ENCODE peak calls at places on chromosomes 7 and 10, in eight cellular contexts. T is right lobe of liver, V is natural killer cell, B is uterus, L is astrocyte of the spinal cord, A is GM10248, O is stomach, P is HFFc6. N is an unnamed sample.

GRCh38 chr10:80357000-80357803 is 621 bp downstream of the DYDC2 start:
- DNase-seq in V (no peak), P (no peak), B (no peak), L (no peak), A (no peak), T (peak; percentile 62), O (no peak), N (no peak)

GRCh38 chr10:3265081-3265480 is 92.5 kb upstream of the PITRM1 start:
- DNase-seq in A (no peak), P (no peak), V (no peak), T (no peak), L (peak; percentile 12), O (no peak), B (no peak), N (no peak)

GRCh38 chr10:70426835-70427234 is 14.6 kb downstream of the NODAL start:
- DNase-seq in L (no peak), A (no peak), O (no peak), V (no peak), B (no peak), P (no peak), T (no peak), N (no peak)

GRCh38 chr10:3805227-3805790 is 20.3 kb upstream of the KLF6 start:
- DNase-seq in V (no peak), A (peak; percentile 57), L (peak; percentile 87), O (no peak), P (peak; percentile 94), B (no peak), T (no peak), N (no peak)

GRCh38 chr10:14391342-14391741 is 60.6 kb upstream of the FRMD4A start:
- DNase-seq in P (no peak), V (no peak), L (no peak), B (no peak), O (no peak), A (no peak), T (no peak), N (no peak)

GRCh38 chr10:131735577-131735976 is 165.2 kb upstream of the PPP2R2D start:
- DNase-seq in L (no peak), T (no peak), V (no peak), A (no peak), P (no peak), O (peak; percentile 10), B (no peak), N (no peak)

GRCh38 chr7:51067757-51068156 is 248.9 kb downstream of the COBL start:
- DNase-seq in A (peak; percentile 55), B (peak; percentile 41), T (no peak), P (peak; percentile 58), L (peak; percentile 84), V (no peak), O (peak; percentile 65), N (no peak)

GRCh38 chr10:14409247-14409646 is 78.5 kb upstream of the FRMD4A start:
- DNase-seq in L (no peak), B (no peak), A (no peak), T (no peak), O (no peak), P (no peak), V (no peak), N (no peak)

GRCh38 chr10:48444266-48444665 is 137.8 kb downstream of the MAPK8 start:
- DNase-seq in O (peak; percentile 25), A (peak; percentile 15), T (peak; percentile 40), B (no peak), L (peak; percentile 56), P (peak; percentile 49), V (no peak), N (no peak)

GRCh38 chr10:78977761-78978305 is 90.9 kb upstream of the ZMIZ1 start:
- DNase-seq in O (no peak), L (peak; percentile 72), T (peak; percentile 62), B (peak; percentile 82), V (no peak), P (peak; percentile 68), A (no peak), N (no peak)

GRCh38 chr7:33807779-33808482 is 97.4 kb upstream of the BMPER start:
- DNase-seq in B (no peak), P (peak; percentile 95), A (no peak), V (no peak), T (no peak), O (no peak), L (peak; percentile 82), N (no peak)

GRCh38 chr10:76257816-76258215 is 826.4 kb downstream of the LRMDA start:
- DNase-seq in L (no peak), O (no peak), A (no peak), V (no peak), P (no peak), B (no peak), T (no peak), N (no peak)

GRCh38 chr10:36515313-36515712 is 610.1 kb upstream of the ANKRD30A start:
- DNase-seq in V (no peak), O (no peak), A (no peak), B (no peak), T (no peak), P (no peak), L (no peak), N (no peak)

DNA sequence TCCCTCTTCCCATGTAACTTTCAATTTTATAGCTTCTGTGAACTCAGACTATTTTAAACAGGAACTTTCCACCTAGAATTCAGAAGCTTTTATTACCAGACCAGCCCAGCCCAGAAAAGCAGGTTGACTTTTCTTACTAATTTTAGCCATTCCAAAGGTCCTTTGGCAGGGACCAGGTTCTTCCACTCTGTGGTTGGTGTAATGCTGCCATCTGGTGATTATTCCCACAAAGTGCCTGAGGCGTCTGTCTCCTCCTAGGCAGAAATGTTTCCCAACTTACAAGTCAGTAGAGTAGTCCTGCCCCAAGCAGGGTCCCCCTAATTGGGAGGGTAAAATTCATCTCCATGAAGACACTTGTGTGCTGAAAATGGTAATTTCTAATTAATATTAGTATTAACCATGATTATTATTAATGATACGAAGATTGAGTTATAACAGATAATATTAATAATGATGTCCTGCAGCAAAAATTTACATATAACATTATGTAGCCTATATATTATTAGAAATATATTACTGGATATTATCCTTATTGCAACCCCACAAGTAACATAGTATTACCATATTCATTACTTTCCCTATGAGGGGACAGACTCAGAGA is 53.0 kb upstream of the PPP1R17 start:
- DNase-seq in V (no peak), A (peak; percentile 22), O (peak; percentile 67), P (peak; percentile 21), L (peak; percentile 53), T (peak; percentile 69), B (peak; percentile 20), N (no peak)
- TF ChIP-seq CTCF in V (no peak), A (peak; percentile 43), O (no peak), P (peak; percentile 63), L (peak; percentile 71), T (peak; percentile 81), B (peak; percentile 20), N (no peak)

DNA sequence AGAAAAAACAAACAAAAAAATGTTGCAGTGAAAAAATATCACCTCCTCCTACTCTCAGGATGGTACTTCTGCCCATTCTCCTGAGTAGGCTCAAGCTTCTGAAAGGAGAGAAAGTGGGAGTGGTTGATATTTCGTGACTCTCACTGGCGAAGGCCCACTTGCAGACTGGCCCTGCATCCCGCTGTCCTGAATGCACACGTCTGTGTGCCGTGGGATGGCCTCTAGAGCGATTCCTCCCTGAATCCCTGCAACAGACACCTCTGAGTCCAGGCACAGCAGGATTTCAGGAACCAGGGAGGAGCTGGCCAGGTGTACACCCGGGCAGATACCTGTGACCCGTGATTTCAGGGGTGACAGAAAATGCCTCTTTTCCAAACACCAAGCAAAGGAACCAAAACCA is 319.2 kb downstream of the DPP6 start:
- DNase-seq in A (no peak), T (no peak), O (no peak), P (no peak), B (no peak), L (no peak), V (no peak), N (no peak)
- TF ChIP-seq CTCF in A (no peak), T (no peak), O (no peak), P (no peak), B (no peak), L (no peak), V (no peak), N (no peak)

GRCh38 chr10:88881922-88882645 is 2.0 kb downstream of the STAMBPL1 start:
- DNase-seq in B (no peak), L (peak; percentile 37), V (no peak), A (no peak), O (no peak), T (no peak), P (no peak), N (no peak)

GRCh38 chr10:88881335-88881734 is 1.3 kb downstream of the STAMBPL1 start:
- DNase-seq in V (no peak), L (no peak), A (no peak), T (no peak), B (no peak), O (no peak), P (no peak), N (no peak)

GRCh38 chr10:88883443-88883799 is 3.4 kb downstream of the STAMBPL1 start:
- DNase-seq in O (no peak), P (no peak), A (no peak), B (no peak), T (no peak), L (peak; percentile 36), V (no peak), N (no peak)

GRCh38 chr10:88879754-88880286 is at the start of gene STAMBPL1:
- DNase-seq in B (no peak), A (peak; percentile 72), O (peak; percentile 61), L (no peak), T (no peak), V (peak; percentile 59), P (no peak), N (no peak)

DNA sequence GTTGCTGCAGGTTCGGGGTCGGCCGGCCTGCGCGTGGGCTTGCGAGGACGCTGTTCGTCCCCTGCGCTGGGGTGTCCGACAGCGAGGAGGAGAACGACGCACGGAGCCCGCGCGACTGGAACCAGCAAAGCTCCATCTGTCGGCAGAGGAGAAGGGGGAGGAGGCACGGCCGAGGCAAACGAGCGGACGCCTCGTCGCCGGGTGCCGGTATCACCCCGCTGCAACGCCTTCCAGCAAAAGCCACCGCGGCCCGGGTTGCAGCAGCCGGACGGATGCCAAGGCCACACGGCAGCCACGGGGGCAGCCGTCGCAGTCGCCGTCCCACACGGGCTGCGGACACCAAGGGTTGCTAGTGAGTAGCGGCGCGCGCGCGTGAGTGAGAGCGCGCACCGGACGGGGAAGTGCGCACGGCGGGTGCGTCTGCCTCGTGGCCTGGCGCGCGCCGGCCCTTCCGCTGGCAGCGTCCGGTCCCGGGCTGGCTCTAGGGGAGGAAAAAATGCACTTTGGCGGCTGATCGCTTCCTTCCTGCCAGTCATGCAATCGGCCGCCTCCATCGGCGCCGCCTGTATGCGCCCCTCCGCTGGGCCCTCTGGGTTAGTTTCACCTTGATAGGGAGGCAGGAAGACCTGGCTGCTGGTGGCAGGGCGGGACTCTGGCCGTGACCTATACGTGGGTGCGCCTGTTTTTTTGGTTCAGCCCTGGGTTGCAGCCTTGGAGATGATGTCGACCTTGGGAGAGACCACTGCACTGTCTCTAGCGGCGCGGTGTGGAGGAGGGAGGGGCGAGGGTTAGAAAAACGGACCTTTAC is 446 bp downstream of the STAMBPL1 start:
- DNase-seq in A (peak; percentile 76), T (peak; percentile 87), O (peak; percentile 86), B (peak; percentile 70), L (peak; percentile 83), P (peak; percentile 67), V (peak; percentile 69), N (peak; percentile 77)
- TF ChIP-seq CTCF in A (peak; percentile 29), T (no peak), O (no peak), B (no peak), L (peak; percentile 35), P (peak; percentile 52), V (no peak), N (no peak)

GRCh38 chr7:92567460-92567859 is 22.7 kb downstream of the FAM133B start:
- DNase-seq in V (no peak), B (no peak), L (peak; percentile 52), P (peak; percentile 6), T (no peak), A (no peak), O (no peak), N (no peak)

GRCh38 chr7:92563345-92563744 is 26.8 kb downstream of the FAM133B start:
- DNase-seq in B (no peak), O (no peak), P (no peak), L (no peak), T (no peak), A (no peak), V (no peak), N (no peak)

GRCh38 chr7:92569137-92569536 is 21.1 kb downstream of the FAM133B start:
- DNase-seq in B (no peak), O (no peak), L (no peak), V (no peak), P (no peak), A (no peak), T (no peak), N (no peak)
- TF ChIP-seq CTCF in B (no peak), O (no peak), L (no peak), V (no peak), P (no peak), A (no peak), T (no peak), N (no peak)